ENCODE peak calls at places on chromosome 2, in nine cellular contexts. C is NCI-H345; A is stimulated activated CD4-positive, alpha-beta T cell treated with anti-CD3 and anti-CD28 coated beads, TNF-alpha, amount 100 ng/mL, for 4 hours; Q is NCI-H748 treated with DMSO at 0.1 percent for 48 hours; G is stimulated activated CD8-positive, alpha-beta memory T cell treated with anti-CD3 and anti-CD28 coated beads, Interleukin-15, amount 100 ng/mL, for 1 hour; U is transverse colon; N is substantia nigra; T is fibroblast of the conjunctiva; B is activated CD4-positive, alpha-beta T cell treated with anti-CD3 and anti-CD28 coated beads for 4 hours. V is an unnamed sample.

GRCh38 chr2:241652142-241652541 is 14.6 kb downstream of the ATG4B start:
- DNase-seq in G (no peak), B (no peak), T (no peak), U (no peak), A (no peak), N (no peak), Q (no peak), C (no peak), V (no peak)

GRCh38 chr2:130135692-130136541 is 6.9 kb upstream of the POTEF start:
- DNase-seq in N (no peak), Q (no peak), T (no peak), B (no peak), G (no peak), A (no peak), C (no peak), U (no peak), V (no peak)

GRCh38 chr2:176553685-176554106 is 284.5 kb downstream of the MTX2 start:
- DNase-seq in C (peak; percentile 82), G (peak; percentile 5), U (peak; percentile 68), B (peak; percentile 14), T (peak; percentile 55), Q (peak; percentile 81), A (peak; percentile 5), N (peak; percentile 11), V (peak; percentile 57)

GRCh38 chr2:27701676-27702075 is 38.0 kb downstream of the SLC4A1AP start:
- DNase-seq in N (no peak), G (no peak), U (no peak), C (peak; percentile 55), B (no peak), Q (no peak), A (no peak), T (no peak), V (no peak)

GRCh38 chr2:15050483-15050882 is 418.0 kb downstream of the LRATD1 start:
- DNase-seq in U (no peak), B (no peak), N (no peak), Q (peak; percentile 57), C (peak; percentile 98), T (no peak), G (no peak), A (no peak), V (peak; percentile 31)

GRCh38 chr2:16030206-16031054 is 90.1 kb downstream of the MYCN start:
- DNase-seq in A (no peak), B (no peak), N (peak; percentile 49), T (no peak), U (no peak), Q (no peak), G (no peak), C (no peak), V (no peak)

GRCh38 chr2:70557171-70557838 is 3.7 kb upstream of the TGFA start:
- DNase-seq in A (no peak), Q (no peak), U (peak; percentile 67), T (no peak), B (no peak), C (peak; percentile 82), N (no peak), G (no peak), V (peak; percentile 50)

GRCh38 chr2:205288681-205289080 is 393.6 kb upstream of the NRP2 start:
- DNase-seq in G (no peak), Q (no peak), C (no peak), U (no peak), A (no peak), B (no peak), T (no peak), N (no peak), V (no peak)

GRCh38 chr2:136225950-136226835 is 108.2 kb upstream of the CXCR4 start:
- DNase-seq in A (no peak), B (no peak), N (no peak), G (peak; percentile 18), C (peak; percentile 43), Q (no peak), T (no peak), U (peak; percentile 54), V (no peak)

GRCh38 chr2:8819194-8819593 is 18.2 kb downstream of the KIDINS220 start:
- DNase-seq in A (no peak), G (no peak), Q (no peak), N (no peak), B (no peak), U (no peak), T (no peak), C (no peak), V (peak; percentile 65)

GRCh38 chr2:112273349-112273748 is 2.0 kb upstream of the ZC3H6 start:
- DNase-seq in Q (no peak), G (no peak), B (no peak), C (no peak), A (no peak), N (no peak), T (no peak), U (no peak), V (no peak)

V was measured in epithelial cell of esophagus.